ENCODE peak calls at places on chromosome 6, in four cellular contexts. B is tibial nerve, Q is stomach, X is ovary. C is an unnamed sample. For H3K4me1, the result is how much of the 10 kb centered on the place peaks cover.

GRCh38 chr6:114733596-114733995 is 390.8 kb upstream of the HS3ST5 start:
- DNase-seq in B (no peak), Q (no peak), X (no peak), C (no peak)

GRCh38 chr6:139732451-139732850 is 358.0 kb upstream of the CITED2 start:
- DNase-seq in B (peak), Q (no peak), X (peak), C (peak)

GRCh38 chr6:163828038-163828790 is 413.7 kb downstream of the QKI start:
- DNase-seq in B (no peak), Q (no peak), X (no peak), C (no peak)

GRCh38 chr6:10146723-10147451 is 268.0 kb downstream of the TFAP2A start:
- DNase-seq in B (no peak), Q (no peak), X (no peak), C (no peak)

GRCh38 chr6:100126682-100127484 is 132.9 kb upstream of the MCHR2 start:
- DNase-seq in B (no peak), Q (no peak), X (no peak), C (no peak)

GRCh38 chr6:22468566-22468965 is 100.8 kb upstream of the HDGFL1 start:
- DNase-seq in B (no peak), Q (no peak), X (no peak), C (no peak)

GRCh38 chr6:110404602-110405001 is 10.8 kb downstream of the DDO start:
- DNase-seq in B (no peak), Q (no peak), X (no peak), C (no peak)

GRCh38 chr6:63553208-63553607 is 19.1 kb upstream of the LOC128125822 start:
- DNase-seq in B (no peak), Q (no peak), X (no peak), C (no peak)

GRCh38 chr6:148873868-148874267 is 127.0 kb downstream of the UST start:
- DNase-seq in B (no peak), Q (no peak), X (no peak), C (no peak)

GRCh38 chr6:95266537-95267258 is 310.6 kb upstream of the MANEA start:
- DNase-seq in B (no peak), Q (no peak), X (no peak), C (no peak)

GRCh38 chr6:128844598-128844997 is 38.3 kb upstream of the LAMA2 start:
- DNase-seq in B (no peak), Q (no peak), X (no peak), C (no peak)

GRCh38 chr6:47047479-47048411 is 5.6 kb upstream of the ADGRF1 start:
- DNase-seq in B (peak), Q (peak), X (peak), C (no peak)

GRCh38 chr6:168581706-168582105 is 140.7 kb downstream of the SMOC2 start:
- DNase-seq in B (no peak), Q (no peak), X (no peak), C (peak)

DNA sequence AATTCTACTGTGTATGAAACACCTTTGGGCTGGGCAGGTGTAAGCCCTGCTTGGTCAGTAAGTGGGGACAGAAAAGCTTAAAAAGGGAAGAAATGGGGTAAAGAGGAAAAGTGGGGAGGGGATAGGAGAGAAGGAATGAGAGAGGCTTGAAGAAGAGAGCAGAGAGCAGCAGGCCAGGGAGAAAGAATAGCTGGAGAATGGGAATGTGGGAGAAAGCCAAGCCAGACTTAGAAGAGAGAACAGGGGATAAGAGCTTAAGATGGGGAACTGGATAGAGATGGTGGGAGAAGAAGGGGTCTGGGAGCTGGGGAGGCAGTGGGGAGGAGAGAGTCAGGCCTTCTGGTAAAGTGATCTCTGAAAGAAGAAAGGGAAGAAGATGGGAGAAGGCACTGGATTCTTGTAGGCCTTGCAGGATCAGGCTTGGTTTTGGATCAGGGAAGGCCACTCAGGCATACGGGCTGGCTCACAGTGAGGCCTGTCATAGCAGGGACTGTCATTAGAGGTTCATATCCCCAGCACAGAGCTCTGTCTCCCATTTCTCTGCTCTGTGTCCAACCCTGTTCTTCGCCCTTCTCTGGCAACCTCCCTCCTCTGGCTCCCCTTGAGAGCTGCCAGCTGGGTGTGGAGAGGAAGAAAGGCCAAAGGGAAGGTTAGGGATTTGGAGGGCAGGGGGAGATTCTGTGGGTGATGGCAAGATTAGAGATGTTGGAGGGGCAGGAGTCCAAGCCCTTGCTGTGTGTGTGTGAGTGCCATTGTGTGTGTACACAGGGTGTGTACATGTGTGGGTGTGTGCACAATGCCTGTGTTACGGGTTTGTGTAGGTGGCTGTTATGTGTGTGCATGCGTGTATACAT is 9.3 kb downstream of the SYNGAP1 start:
- DNase-seq in B (no peak), Q (no peak), X (no peak), C (no peak)
- H3K4me1 ChIP-seq in B (under half), Q (half or more), X (under half), C (under half)

GRCh38 chr6:137087902-137088301 is 43.1 kb upstream of the IL20RA start:
- DNase-seq in B (no peak), Q (no peak), X (no peak), C (no peak)
- TF ChIP-seq EP300 in B (no peak), Q (no peak), X (no peak), C (no peak)

DNA sequence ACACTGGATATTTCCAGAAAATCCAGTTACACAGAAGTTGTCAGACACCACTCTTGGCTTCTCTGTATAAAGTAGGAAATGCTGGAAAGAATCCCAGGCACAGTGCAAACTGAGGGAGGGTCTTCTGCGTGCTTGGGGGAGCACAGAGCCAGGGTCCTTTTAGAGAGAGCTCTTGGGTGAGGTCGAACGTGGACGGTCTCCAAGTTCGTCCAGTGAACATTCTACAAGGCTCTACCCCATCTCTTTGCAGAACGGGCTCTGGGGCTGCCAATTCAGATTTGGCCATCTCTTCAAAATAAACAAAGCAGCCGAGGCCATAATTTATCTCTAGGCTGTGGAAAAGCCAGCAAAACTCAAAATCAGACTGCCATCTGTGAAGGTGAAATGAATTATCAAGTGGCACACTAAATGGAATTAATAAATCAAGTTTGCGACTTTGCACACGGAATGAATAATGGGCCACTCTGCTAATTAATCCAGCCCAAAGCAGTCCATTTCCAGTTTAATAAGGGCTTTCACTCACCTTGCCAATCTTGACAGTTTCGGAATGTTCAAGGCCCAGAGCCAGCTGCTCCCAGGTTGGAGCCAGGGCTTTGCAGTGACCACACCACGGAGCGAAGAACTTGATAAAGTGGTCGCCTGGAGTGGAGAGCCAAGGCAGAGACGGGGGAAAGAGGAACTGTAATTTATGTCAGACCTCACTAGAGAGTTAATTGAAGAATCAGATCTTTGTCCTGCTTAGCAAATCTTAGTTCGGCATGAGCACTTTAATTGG is 19.3 kb downstream of the TXNDC5 start:
- DNase-seq in B (no peak), Q (no peak), X (no peak), C (no peak)
- H3K4me1 ChIP-seq in B (under half), Q (under half), X (under half), C (under half)

GRCh38 chr6:80287112-80287511 is 180.6 kb downstream of the BCKDHB start:
- DNase-seq in B (no peak), Q (no peak), X (no peak), C (no peak)

GRCh38 chr6:80289727-80290126 is 183.3 kb downstream of the BCKDHB start:
- DNase-seq in B (no peak), Q (no peak), X (no peak), C (no peak)

GRCh38 chr6:80282913-80283554 is 176.6 kb downstream of the BCKDHB start:
- DNase-seq in B (no peak), Q (no peak), X (no peak), C (no peak)

DNA sequence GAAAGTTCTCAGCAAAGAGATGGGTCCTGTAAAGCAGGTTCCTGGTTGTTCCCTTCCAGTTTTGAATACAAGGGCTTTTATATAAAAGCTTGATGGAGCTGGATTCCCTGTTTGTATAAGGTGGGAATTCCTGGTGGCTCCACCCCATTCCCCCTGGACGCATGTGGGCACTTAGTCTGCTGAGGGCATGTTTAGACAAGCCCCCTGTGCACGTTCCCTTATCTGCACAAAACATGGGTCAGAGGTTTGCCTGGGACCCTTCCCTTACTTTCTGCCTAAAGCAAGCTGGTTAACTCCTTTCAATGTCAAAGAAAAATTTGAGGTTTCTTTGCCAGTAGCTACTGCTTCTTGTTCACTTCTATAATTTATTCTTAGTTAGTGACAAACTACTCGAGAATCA is 181.1 kb downstream of the BCKDHB start:
- DNase-seq in B (no peak), Q (no peak), X (no peak), C (no peak)
- TF ChIP-seq EP300 in B (no peak), Q (no peak), X (no peak), C (no peak)

GRCh38 chr6:52570291-52570700 is 6.6 kb downstream of the TRAM2 start:
- DNase-seq in B (no peak), Q (no peak), X (peak), C (peak)

GRCh38 chr6:52566853-52567279 is 10.0 kb downstream of the TRAM2 start:
- DNase-seq in B (peak), Q (no peak), X (no peak), C (no peak)

GRCh38 chr6:52571099-52571755 is 5.6 kb downstream of the TRAM2 start:
- DNase-seq in B (no peak), Q (no peak), X (no peak), C (no peak)

GRCh38 chr6:52566201-52566600 is 10.7 kb downstream of the TRAM2 start:
- DNase-seq in B (no peak), Q (no peak), X (no peak), C (no peak)

GRCh38 chr6:52568320-52568719 is 8.5 kb downstream of the TRAM2 start:
- DNase-seq in B (no peak), Q (no peak), X (no peak), C (no peak)
- H3K4me1 ChIP-seq in B (under half), Q (half or more), X (under half), C (half or more)

GRCh38 chr6:38552136-38552535 is 87.6 kb downstream of the BTBD9 start:
- DNase-seq in B (no peak), Q (no peak), X (no peak), C (no peak)

GRCh38 chr6:38549795-38550194 is 89.9 kb downstream of the BTBD9 start:
- DNase-seq in B (no peak), Q (no peak), X (no peak), C (no peak)

GRCh38 chr6:38554700-38555413 is 84.9 kb downstream of the BTBD9 start:
- DNase-seq in B (no peak), Q (no peak), X (no peak), C (no peak)

GRCh38 chr6:38549180-38549579 is 90.5 kb downstream of the BTBD9 start:
- DNase-seq in B (no peak), Q (no peak), X (no peak), C (no peak)

GRCh38 chr6:38554014-38554413 is 85.7 kb downstream of the BTBD9 start:
- DNase-seq in B (no peak), Q (no peak), X (no peak), C (no peak)
- TF ChIP-seq EP300 in B (no peak), Q (no peak), X (no peak), C (no peak)

C was measured in sigmoid colon.